ENCODE peak calls at places on chromosome 22, in nine cellular contexts. W, L, B, R, J, U, H, X and Q are unnamed samples.

GRCh38 chr22:19831016-19831415 is 23.7 kb downstream of the GNB1L start:
- DNase-seq in J (no peak), X (no peak), U (no peak), H (no peak), B (no peak), W (no peak), L (no peak), R (no peak), Q (no peak)

GRCh38 chr22:41181349-41182241 is 23.5 kb upstream of the L3MBTL2 start:
- DNase-seq in X (peak; percentile 66), L (peak; percentile 75), U (no peak), H (no peak), W (peak; percentile 39), R (peak; percentile 78), J (no peak), B (no peak), Q (peak; percentile 80)

GRCh38 chr22:27634043-27634442 is 167.5 kb downstream of the MN1 start:
- DNase-seq in R (no peak), L (no peak), B (no peak), U (no peak), J (no peak), H (no peak), X (no peak), W (no peak), Q (no peak)

GRCh38 chr22:29187831-29188230 is 17.9 kb upstream of the EMID1 start:
- DNase-seq in U (no peak), L (peak; percentile 37), J (no peak), R (no peak), H (peak; percentile 23), W (peak; percentile 40), B (no peak), X (no peak), Q (no peak)

GRCh38 chr22:44729391-44730012 is 22.9 kb upstream of the ARHGAP8 start:
- DNase-seq in R (no peak), U (no peak), H (no peak), B (peak; percentile 66), W (no peak), X (peak; percentile 71), J (no peak), L (peak; percentile 91), Q (no peak)

GRCh38 chr22:47012589-47013365 is 250.3 kb downstream of the TBC1D22A start:
- DNase-seq in W (peak; percentile 47), U (no peak), R (peak; percentile 34), B (no peak), J (no peak), L (peak; percentile 36), H (peak; percentile 66), X (peak; percentile 77), Q (peak; percentile 22)

GRCh38 chr22:47607486-47607885 is 845.0 kb downstream of the TBC1D22A start:
- DNase-seq in B (no peak), R (no peak), X (no peak), U (no peak), L (no peak), W (peak; percentile 54), H (peak; percentile 49), J (no peak), Q (no peak)

GRCh38 chr22:19523240-19524169 is 705 bp downstream of the CLDN5 start:
- DNase-seq in U (no peak), J (no peak), L (peak; percentile 59), H (no peak), X (peak; percentile 9), B (no peak), R (peak; percentile 68), W (no peak), Q (no peak)

GRCh38 chr22:48055827-48056226 is 1293.4 kb downstream of the TBC1D22A start:
- DNase-seq in H (peak; percentile 32), U (no peak), B (no peak), J (no peak), L (no peak), R (no peak), X (no peak), W (no peak), Q (peak; percentile 75)

GRCh38 chr22:38842512-38843200 is 1.2 kb downstream of the NPTXR start:
- DNase-seq in B (no peak), W (no peak), U (no peak), L (no peak), J (no peak), H (no peak), R (no peak), X (no peak), Q (no peak)
- H3K4me3 ChIP-seq in B (peak overlapping the region; percentile 44), W (no peak overlapping the region), U (peak overlapping the region; percentile 60), L (peak overlapping the region; percentile 15), J (no peak overlapping the region), H (peak overlapping the region; percentile 44), R (no peak overlapping the region), X (peak overlapping the region; percentile 41), Q (no peak overlapping the region)

GRCh38 chr22:39081557-39081956 is 4.5 kb downstream of the APOBEC3G start:
- DNase-seq in B (no peak), R (no peak), W (no peak), L (no peak), X (no peak), U (no peak), J (no peak), H (no peak), Q (no peak)

GRCh38 chr22:39083212-39084165 is 6.4 kb downstream of the APOBEC3G start:
- DNase-seq in H (no peak), L (no peak), W (no peak), U (no peak), R (no peak), B (no peak), X (no peak), J (no peak), Q (no peak)

GRCh38 chr22:39078329-39078728 is 1.3 kb downstream of the APOBEC3G start:
- DNase-seq in B (no peak), L (no peak), X (no peak), H (no peak), R (no peak), J (no peak), W (peak; percentile 59), U (no peak), Q (no peak)

GRCh38 chr22:39080052-39080762 is 3.1 kb downstream of the APOBEC3G start:
- DNase-seq in X (no peak), U (no peak), H (no peak), J (no peak), R (no peak), B (no peak), W (peak; percentile 45), L (no peak), Q (no peak)

GRCh38 chr22:39080993-39081513 is 4.0 kb downstream of the APOBEC3G start:
- DNase-seq in X (no peak), L (no peak), R (no peak), U (no peak), J (no peak), B (no peak), H (no peak), W (no peak), Q (no peak)
- H3K4me3 ChIP-seq in X (no peak overlapping the region), L (no peak overlapping the region), R (no peak overlapping the region), U (no peak overlapping the region), J (no peak overlapping the region), B (no peak overlapping the region), H (no peak overlapping the region), W (no peak overlapping the region), Q (no peak overlapping the region)

GRCh38 chr22:23893446-23893956 is 682 bp upstream of the MIF start:
- DNase-seq in J (no peak), H (no peak), W (no peak), U (no peak), B (no peak), R (no peak), L (peak; percentile 12), X (no peak), Q (no peak)
- H3K4me3 ChIP-seq in J (peak overlapping the region; percentile 87), H (peak overlapping the region; percentile 79), W (peak overlapping the region; percentile 73), U (peak overlapping the region; percentile 71), B (peak overlapping the region; percentile 49), R (peak overlapping the region; percentile 4), L (peak overlapping the region; percentile 80), X (peak overlapping the region; percentile 94), Q (peak overlapping the region; percentile 86)

GRCh38 chr22:50545522-50546325 is at the start of gene KLHDC7B:
- DNase-seq in B (no peak), H (no peak), U (no peak), W (no peak), R (peak; percentile 69), L (no peak), J (no peak), X (peak; percentile 35), Q (no peak)
- H3K4me3 ChIP-seq in B (no peak within 1 kb of the TSS), H (no peak within 1 kb of the TSS), U (no peak within 1 kb of the TSS), W (no peak within 1 kb of the TSS), R (no peak within 1 kb of the TSS), L (no peak within 1 kb of the TSS), J (no peak within 1 kb of the TSS), X (no peak within 1 kb of the TSS), Q (no peak within 1 kb of the TSS)

GRCh38 chr22:39457047-39457545 is 284 bp downstream of the MGAT3 start:
- DNase-seq in B (no peak), R (no peak), W (no peak), L (no peak), U (no peak), J (no peak), X (no peak), H (no peak), Q (no peak)
- H3K4me3 ChIP-seq in B (peak overlapping the region; percentile 52), R (no peak overlapping the region), W (no peak overlapping the region), L (no peak overlapping the region), U (peak overlapping the region; percentile 85), J (peak overlapping the region; percentile 76), X (peak overlapping the region; percentile 28), H (peak overlapping the region; percentile 48), Q (no peak overlapping the region)

DNA sequence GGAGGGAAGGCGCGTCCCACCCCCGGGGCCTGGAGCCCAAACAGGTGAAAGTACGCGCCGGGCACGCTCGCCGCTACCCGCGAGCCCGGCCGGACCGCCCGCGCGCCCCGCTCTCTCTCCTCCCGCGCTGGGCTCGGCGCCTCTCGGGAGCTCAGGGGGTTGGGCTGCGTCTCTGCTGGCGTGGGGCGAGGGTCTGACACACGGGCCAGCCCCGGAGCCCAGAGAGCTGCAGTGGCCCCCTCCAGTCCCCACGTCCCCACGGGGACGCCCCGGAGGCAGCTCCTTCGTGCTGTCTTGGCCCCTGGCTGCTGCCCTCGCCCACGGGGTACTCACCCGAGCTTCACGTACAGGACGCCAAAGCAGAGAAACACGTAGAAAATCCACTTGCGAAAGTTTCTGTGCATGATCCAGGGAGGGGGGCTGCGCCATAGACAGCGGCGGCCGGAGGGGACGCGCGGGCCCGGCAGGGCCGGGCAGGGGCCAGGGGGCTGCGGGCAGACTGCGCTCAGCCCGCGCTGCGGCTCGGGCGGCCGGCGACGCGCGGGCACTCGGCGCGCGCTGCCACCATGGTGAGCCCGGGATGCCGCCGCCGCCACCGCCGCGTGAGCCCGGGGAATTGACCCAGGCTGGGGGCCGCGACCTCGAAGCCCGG is 485 bp downstream of the WNT7B start:
- DNase-seq in J (no peak), X (no peak), B (no peak), U (no peak), W (no peak), R (no peak), L (no peak), H (peak; percentile 73), Q (no peak)
- H3K4me3 ChIP-seq in J (no peak overlapping the region), X (peak overlapping the region; percentile 21), B (peak overlapping the region; percentile 22), U (peak overlapping the region; percentile 32), W (no peak overlapping the region), R (no peak overlapping the region), L (peak overlapping the region; percentile 25), H (peak overlapping the region; percentile 45), Q (peak overlapping the region; percentile 61)